ENCODE peak calls at places on chromosomes 6 and 20, in four cellular contexts. S, O, Z and J are unnamed samples.

GRCh38 chr20:2858591-2858990 is 14.7 kb upstream of the PTPRA start:
- DNase-seq in O (no peak), Z (no peak), S (no peak), J (no peak)

GRCh38 chr6:163151212-163151611 is 263.3 kb upstream of the QKI start:
- DNase-seq in O (no peak), S (no peak), Z (no peak), J (no peak)

GRCh38 chr20:24871429-24872213 is 77.4 kb upstream of the CST7 start:
- DNase-seq in Z (no peak), O (no peak), S (no peak), J (no peak)

GRCh38 chr6:56889492-56889891 is 65.4 kb upstream of the BEND6 start:
- DNase-seq in O (no peak), Z (no peak), S (no peak), J (no peak)

GRCh38 chr6:46684771-46685170 is 2.9 kb upstream of the TDRD6 start:
- DNase-seq in Z (no peak), S (no peak), O (no peak), J (no peak)

GRCh38 chr6:153044295-153044694 is 41.8 kb upstream of the MTRF1L start:
- DNase-seq in O (no peak), S (no peak), Z (no peak), J (no peak)

GRCh38 chr20:14414560-14414959 is 77.1 kb upstream of the FLRT3 start:
- DNase-seq in O (no peak), S (no peak), Z (no peak), J (no peak)

GRCh38 chr20:20217626-20218025 is 150.3 kb upstream of the INSM1 start:
- DNase-seq in Z (no peak), S (no peak), O (no peak), J (no peak)

GRCh38 chr6:149060300-149060984 is 257.1 kb upstream of the TAB2 start:
- DNase-seq in S (no peak), Z (no peak), O (no peak), J (no peak)

GRCh38 chr6:73704260-73704659 is 8.3 kb downstream of the CD109 start:
- DNase-seq in Z (peak), O (peak), S (no peak), J (no peak)

GRCh38 chr6:138757131-138757530 is 16.4 kb upstream of the CCDC28A start:
- DNase-seq in O (no peak), Z (no peak), S (no peak), J (no peak)

GRCh38 chr6:142566628-142567396 is 265.0 kb downstream of the ADGRG6 start:
- DNase-seq in Z (peak), O (peak), S (no peak), J (peak)

GRCh38 chr20:24612799-24613775 is 143.7 kb downstream of the SYNDIG1 start:
- DNase-seq in S (no peak), O (no peak), Z (no peak), J (no peak)

GRCh38 chr6:53043626-53044025 is 21.6 kb upstream of the FBXO9 start:
- DNase-seq in S (no peak), O (no peak), Z (no peak), J (no peak)

GRCh38 chr20:57315083-57315963 is 14.3 kb upstream of the SPO11 start:
- DNase-seq in Z (no peak), O (no peak), S (no peak), J (no peak)

GRCh38 chr6:4180653-4181255 is 45.4 kb upstream of the ECI2 start:
- DNase-seq in Z (no peak), S (no peak), O (no peak), J (no peak)

GRCh38 chr6:149225946-149226345 is 91.6 kb upstream of the TAB2 start:
- DNase-seq in Z (no peak), O (no peak), S (no peak), J (no peak)

GRCh38 chr6:129416337-129416990 is 293.5 kb downstream of the ARHGAP18 start:
- DNase-seq in S (no peak), O (no peak), Z (no peak), J (no peak)

GRCh38 chr6:44201638-44202303 is 15.0 kb upstream of the MYMX start:
- DNase-seq in S (no peak), O (no peak), Z (no peak), J (no peak)

GRCh38 chr6:71335544-71335943 is 46.9 kb downstream of the OGFRL1 start:
- DNase-seq in Z (no peak), O (no peak), S (no peak), J (no peak)

GRCh38 chr6:106574729-106575458 is 54.4 kb downstream of the RTN4IP1 start:
- DNase-seq in O (peak), S (no peak), Z (peak), J (no peak)

GRCh38 chr6:149988550-149989336 is 25.0 kb downstream of the ULBP1 start:
- DNase-seq in O (no peak), S (no peak), Z (no peak), J (no peak)

GRCh38 chr20:38963745-38964144 is 1.6 kb downstream of the DHX35 start:
- DNase-seq in O (no peak), Z (no peak), S (no peak), J (no peak)

GRCh38 chr6:145260491-145260890 is 474.8 kb downstream of the EPM2A start:
- DNase-seq in Z (no peak), O (no peak), S (no peak), J (peak)

GRCh38 chr6:6878921-6879585 is 228.7 kb upstream of the RREB1 start:
- DNase-seq in S (no peak), Z (no peak), O (no peak), J (no peak)

GRCh38 chr20:16261733-16262277 is 311.4 kb downstream of the KIF16B start:
- DNase-seq in Z (no peak), S (no peak), O (no peak), J (no peak)

GRCh38 chr6:111734068-111734825 is 128.6 kb upstream of the TRAF3IP2 start:
- DNase-seq in Z (no peak), O (no peak), S (no peak), J (no peak)

GRCh38 chr20:18133962-18134361 is 3.7 kb upstream of the KAT14 start:
- DNase-seq in O (no peak), Z (no peak), S (no peak), J (no peak)

GRCh38 chr6:52049252-52050050 is 38.0 kb downstream of the PKHD1 start:
- DNase-seq in O (no peak), S (no peak), Z (no peak), J (peak)

GRCh38 chr6:125477849-125478248 is 176.1 kb upstream of the HDDC2 start:
- DNase-seq in Z (no peak), O (no peak), S (no peak), J (no peak)

GRCh38 chr6:2839195-2839981 is 2.3 kb downstream of the SERPINB1 start:
- DNase-seq in O (no peak), S (no peak), Z (no peak), J (peak)

GRCh38 chr20:40705413-40705812 is 16.4 kb upstream of the MAFB start:
- DNase-seq in S (no peak), Z (no peak), O (no peak), J (no peak)